ENCODE peak calls at places on chromosomes 4 and X, in nine cellular contexts. M is HFF-Myc, U is progenitor cell of endocrine pancreas, L is cardiac muscle cell, J is GM10248, B is dorsolateral prefrontal cortex, C is left ventricle myocardium inferior, Y is choroid plexus epithelial cell, N is fibroblast of the aortic adventitia. E is an unnamed sample.

GRCh38 chrX:137031517-137032377 is 2.0 kb downstream of the GPR101 start:
- DNase-seq in M (peak), U (no peak), L (peak), J (peak), B (no peak), C (no peak), Y (peak), N (peak), E (peak)

GRCh38 chr4:86924805-86925204 is 10.0 kb upstream of the AFF1 start:
- DNase-seq in M (no peak), U (no peak), L (peak), J (no peak), B (no peak), C (no peak), Y (peak), N (peak), E (peak)

GRCh38 chr4:157143365-157143764 is 67.4 kb downstream of the GLRB start:
- DNase-seq in M (no peak), U (no peak), L (no peak), J (no peak), B (no peak), C (no peak), Y (no peak), N (no peak), E (no peak)

GRCh38 chrX:149527705-149528104 is 13.1 kb upstream of the EOLA1 start:
- DNase-seq in M (no peak), U (no peak), L (peak), J (no peak), B (no peak), C (no peak), Y (peak), N (peak), E (no peak)

GRCh38 chr4:54359919-54360650 is 131.0 kb downstream of the PDGFRA start:
- DNase-seq in M (no peak), U (no peak), L (no peak), J (no peak), B (no peak), C (no peak), Y (no peak), N (no peak), E (no peak)

GRCh38 chr4:98519268-98519993 is 139.0 kb downstream of the TSPAN5 start:
- DNase-seq in M (no peak), U (no peak), L (peak), J (no peak), B (no peak), C (no peak), Y (peak), N (peak), E (peak)

GRCh38 chrX:42739258-42739657 is 38.7 kb downstream of the PPP1R2C start:
- DNase-seq in M (no peak), U (no peak), L (peak), J (no peak), B (no peak), C (no peak), Y (peak), N (peak), E (no peak)

GRCh38 chrX:71454222-71454621 is 78.7 kb upstream of the OGT start:
- DNase-seq in M (no peak), U (no peak), L (peak), J (no peak), B (no peak), C (no peak), Y (peak), N (peak), E (peak)

GRCh38 chr4:123856689-123857545 is 460.3 kb downstream of the SPRY1 start:
- DNase-seq in M (no peak), U (no peak), L (peak), J (no peak), B (no peak), C (peak), Y (peak), N (peak), E (peak)

GRCh38 chrX:93874554-93874953 is 200.5 kb downstream of the FAM133A start:
- DNase-seq in M (peak), U (peak), L (peak), J (no peak), B (no peak), C (no peak), Y (peak), N (peak), E (no peak)

GRCh38 chrX:14675500-14675899 is 146.2 kb downstream of the GLRA2 start:
- DNase-seq in M (no peak), U (no peak), L (no peak), J (no peak), B (no peak), C (no peak), Y (no peak), N (no peak), E (no peak)

GRCh38 chr4:113476800-113477199 is 284.7 kb downstream of the CAMK2D start:
- DNase-seq in M (no peak), U (no peak), L (no peak), J (no peak), B (no peak), C (no peak), Y (no peak), N (peak), E (no peak)

GRCh38 chrX:105331244-105331643 is 110.8 kb upstream of the TEX13A start:
- DNase-seq in M (no peak), U (no peak), L (peak), J (no peak), B (no peak), C (no peak), Y (peak), N (peak), E (peak)

GRCh38 chr4:53804719-53805118 is 213.4 kb upstream of the LNX1 start:
- DNase-seq in M (no peak), U (no peak), L (no peak), J (peak), B (peak), C (no peak), Y (peak), N (no peak), E (no peak)

GRCh38 chr4:158322119-158322518 is 111.8 kb downstream of the TMEM144 start:
- DNase-seq in M (no peak), U (no peak), L (no peak), J (no peak), B (no peak), C (no peak), Y (no peak), N (no peak), E (no peak)

GRCh38 chr4:56465599-56466295 is 1.7 kb upstream of the SRP72 start:
- DNase-seq in M (peak), U (no peak), L (peak), J (no peak), B (no peak), C (no peak), Y (peak), N (peak), E (peak)

GRCh38 chr4:41236508-41236907 is 20.2 kb upstream of the UCHL1 start:
- DNase-seq in M (no peak), U (no peak), L (no peak), J (no peak), B (no peak), C (no peak), Y (no peak), N (no peak), E (no peak)

GRCh38 chrX:85963736-85964135 is 83.6 kb downstream of the CHM start:
- DNase-seq in M (peak), U (no peak), L (peak), J (no peak), B (no peak), C (no peak), Y (peak), N (peak), E (peak)

GRCh38 chr4:115918149-115918548 is 804.7 kb upstream of the NDST4 start:
- DNase-seq in M (no peak), U (no peak), L (no peak), J (no peak), B (no peak), C (no peak), Y (no peak), N (no peak), E (no peak)

GRCh38 chr4:153249199-153250154 is 45.2 kb downstream of the TRIM2 start:
- DNase-seq in M (no peak), U (peak), L (peak), J (peak), B (peak), C (peak), Y (peak), N (peak), E (peak)

GRCh38 chr4:100828986-100829685 is 311.3 kb upstream of the EMCN start:
- DNase-seq in M (no peak), U (no peak), L (peak), J (no peak), B (no peak), C (no peak), Y (no peak), N (peak), E (peak)

GRCh38 chr4:6688879-6689505 is 4.7 kb upstream of the S100P start:
- DNase-seq in M (peak), U (peak), L (peak), J (peak), B (no peak), C (no peak), Y (peak), N (peak), E (peak)
- TF ChIP-seq CTCF in M (no peak), U (peak), L (peak), J (peak), B (no peak), C (no peak), Y (peak), N (no peak), E (peak)

GRCh38 chr4:145061325-145061920 is 36.6 kb downstream of the ANAPC10 start:
- DNase-seq in M (peak), U (no peak), L (peak), J (peak), B (no peak), C (no peak), Y (peak), N (peak), E (peak)
- TF ChIP-seq CTCF in M (no peak), U (peak), L (peak), J (peak), B (peak), C (peak), Y (no peak), N (peak), E (peak)

DNA sequence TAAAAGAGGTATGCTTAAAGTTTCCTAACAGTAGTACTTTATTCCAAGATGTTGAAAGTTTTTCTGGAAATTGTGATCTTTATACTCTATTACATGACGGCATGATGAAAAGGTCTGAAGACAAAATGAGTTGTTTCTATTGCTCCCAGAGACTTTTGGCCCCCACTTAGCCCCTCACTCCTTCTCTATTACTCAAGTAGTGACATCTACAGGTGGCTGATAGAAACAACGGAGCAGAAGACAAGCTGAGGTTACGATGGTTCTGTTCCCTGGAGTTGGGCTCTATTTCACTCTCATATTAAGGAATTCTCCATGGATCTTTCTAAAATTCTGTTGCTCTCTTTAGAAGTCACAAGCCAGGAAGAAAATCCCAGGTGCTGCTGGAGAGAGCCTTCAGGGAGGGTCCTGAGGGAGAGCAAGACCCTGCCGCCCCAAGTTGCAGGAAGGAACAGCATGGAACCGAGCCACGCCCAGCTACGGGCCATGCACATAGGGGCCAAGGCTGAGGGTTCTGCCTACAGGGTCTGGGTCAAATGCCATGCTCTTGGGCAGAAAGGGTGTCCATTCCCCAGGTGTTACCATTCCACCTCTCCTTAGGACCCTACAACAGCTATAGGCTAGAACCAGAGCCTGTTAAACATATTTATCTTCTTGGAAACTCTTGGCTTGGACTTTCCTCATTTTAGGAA is 22.7 kb downstream of the RPL9 start:
- DNase-seq in M (no peak), U (no peak), L (no peak), J (no peak), B (no peak), C (no peak), Y (peak), N (peak), E (no peak)
- TF ChIP-seq CTCF in M (no peak), U (peak), L (no peak), J (no peak), B (no peak), C (no peak), Y (peak), N (peak), E (no peak)

GRCh38 chr4:169185133-169185956 is 85.4 kb downstream of the SH3RF1 start:
- DNase-seq in M (no peak), U (no peak), L (peak), J (no peak), B (no peak), C (no peak), Y (peak), N (no peak), E (no peak)
- TF ChIP-seq CTCF in M (no peak), U (no peak), L (peak), J (no peak), B (peak), C (no peak), Y (peak), N (no peak), E (no peak)

DNA sequence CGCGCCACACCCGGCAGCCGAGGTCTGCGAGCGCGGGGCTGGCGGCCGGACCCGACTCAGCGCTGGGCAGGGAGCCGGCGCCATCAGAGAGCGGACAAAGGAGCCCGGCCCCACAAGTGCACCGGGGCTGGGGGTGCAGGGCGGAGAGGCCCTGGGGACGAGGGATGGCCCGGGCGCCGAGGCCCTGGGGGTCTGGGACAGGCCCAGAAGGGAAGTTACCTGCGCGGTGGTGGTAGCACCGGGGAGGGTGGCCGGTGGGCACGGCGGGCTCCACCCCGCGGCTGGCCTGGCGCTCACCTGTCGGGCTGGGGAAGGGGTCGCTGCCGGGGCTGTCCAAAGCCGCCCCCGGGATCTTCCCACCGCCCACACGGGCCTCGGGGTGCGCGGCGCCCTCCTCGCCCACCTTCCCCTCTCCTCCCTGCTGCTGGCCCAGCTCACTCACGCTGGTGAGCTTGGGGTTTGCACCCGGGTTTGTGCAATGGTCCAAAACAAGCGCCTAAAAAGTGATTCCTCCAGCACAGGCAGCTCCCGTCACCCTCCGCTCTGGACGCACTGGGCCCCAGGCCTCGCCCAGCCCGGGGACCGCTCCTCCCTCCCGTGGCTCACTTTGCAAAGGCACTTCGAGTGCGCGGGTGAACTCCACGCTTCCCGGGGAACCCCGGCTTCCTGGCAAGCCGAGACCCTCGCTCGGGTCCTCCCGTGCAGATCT is at the start of gene CTPS2:
- DNase-seq in M (peak), U (peak), L (peak), J (peak), B (peak), C (peak), Y (peak), N (peak), E (peak)
- TF ChIP-seq CTCF in M (no peak), U (peak), L (peak), J (no peak), B (no peak), C (peak), Y (peak), N (no peak), E (no peak)

GRCh38 chr4:173753408-173753807 is 223.4 kb upstream of the HAND2 start:
- DNase-seq in M (no peak), U (no peak), L (no peak), J (no peak), B (no peak), C (no peak), Y (no peak), N (no peak), E (no peak)

GRCh38 chr4:173747537-173748257 is 217.7 kb upstream of the HAND2 start:
- DNase-seq in M (no peak), U (no peak), L (no peak), J (no peak), B (no peak), C (no peak), Y (no peak), N (no peak), E (no peak)

GRCh38 chr4:173758132-173758531 is 228.1 kb upstream of the HAND2 start:
- DNase-seq in M (no peak), U (no peak), L (no peak), J (no peak), B (no peak), C (no peak), Y (no peak), N (no peak), E (no peak)

GRCh38 chr4:173748353-173748752 is 218.3 kb upstream of the HAND2 start:
- DNase-seq in M (no peak), U (no peak), L (peak), J (no peak), B (no peak), C (no peak), Y (peak), N (peak), E (no peak)

GRCh38 chr4:173752610-173753009 is 222.6 kb upstream of the HAND2 start:
- DNase-seq in M (no peak), U (no peak), L (peak), J (peak), B (no peak), C (no peak), Y (peak), N (peak), E (no peak)
- TF ChIP-seq CTCF in M (peak), U (peak), L (peak), J (peak), B (peak), C (peak), Y (peak), N (peak), E (no peak)

GRCh38 chr4:169484485-169484884 is 127.9 kb downstream of the NEK1 start:
- DNase-seq in M (no peak), U (no peak), L (peak), J (no peak), B (no peak), C (no peak), Y (peak), N (peak), E (no peak)
- TF ChIP-seq CTCF in M (no peak), U (peak), L (peak), J (no peak), B (peak), C (no peak), Y (peak), N (peak), E (peak)